ENCODE peak calls at places on chromosomes 2 and 18, in seven cellular contexts. U is neural progenitor cell, B is left ventricle myocardium inferior, K is brain microvascular endothelial cell, X is A549, H is HepG2, J is fibroblast of pulmonary artery. W is an unnamed sample.

GRCh38 chr2:36477744-36478143 is 120.2 kb downstream of the FEZ2 start:
- DNase-seq in U (no peak), J (no peak), B (no peak), H (no peak), K (no peak), X (no peak), W (no peak)

GRCh38 chr2:48430528-48430927 is 99.4 kb upstream of the STON1 start:
- DNase-seq in H (no peak), X (no peak), K (no peak), U (no peak), J (no peak), B (no peak), W (no peak)

GRCh38 chr2:195633573-195633870 is 23.5 kb upstream of the SLC39A10 start:
- DNase-seq in X (no peak), J (no peak), U (no peak), H (no peak), B (no peak), K (no peak), W (no peak)

GRCh38 chr2:96861074-96861473 is 3.3 kb upstream of the ANKRD39 start:
- DNase-seq in K (no peak), H (no peak), X (no peak), J (no peak), B (no peak), U (no peak), W (no peak)

GRCh38 chr2:11923935-11924334 is 177.5 kb downstream of the LPIN1 start:
- DNase-seq in X (no peak), J (no peak), B (no peak), K (no peak), U (no peak), H (no peak), W (no peak)

GRCh38 chr2:86274265-86274917 is 63.0 kb downstream of the REEP1 start:
- DNase-seq in J (peak), B (no peak), U (no peak), H (no peak), X (peak), K (peak), W (peak)

GRCh38 chr2:164178835-164179470 is 442.3 kb downstream of the GRB14 start:
- DNase-seq in X (no peak), B (no peak), H (no peak), J (no peak), K (peak), U (no peak), W (no peak)

GRCh38 chr2:231701456-231702373 is 6.6 kb upstream of the PTMA start:
- DNase-seq in X (no peak), U (peak), H (peak), B (no peak), J (peak), K (no peak), W (no peak)

GRCh38 chr18:46343940-46344372 is 239.8 kb downstream of the HAUS1 start:
- DNase-seq in B (peak), X (no peak), U (no peak), H (no peak), J (no peak), K (no peak), W (no peak)

GRCh38 chr2:19648583-19648982 is 253.2 kb downstream of the TTC32 start:
- DNase-seq in B (peak), U (no peak), H (no peak), K (peak), X (peak), J (peak), W (peak)

GRCh38 chr18:52636536-52636935 is 296.5 kb downstream of the DCC start:
- DNase-seq in J (no peak), H (peak), K (no peak), U (no peak), X (no peak), B (no peak), W (no peak)

GRCh38 chr2:169775765-169776482 is 22.7 kb upstream of the SSB start:
- DNase-seq in B (no peak), J (no peak), X (no peak), K (peak), U (no peak), H (no peak), W (peak)

GRCh38 chr18:34773961-34774754 is 64.1 kb downstream of the DTNA start:
- DNase-seq in B (peak), K (peak), J (peak), X (no peak), H (no peak), U (no peak), W (peak)

GRCh38 chr2:183037660-183038340 is 457 bp downstream of the NCKAP1 start:
- DNase-seq in U (peak), B (peak), K (peak), J (no peak), H (peak), X (no peak), W (no peak)

GRCh38 chr2:20454036-20454981 is 7.4 kb downstream of the RHOB start:
- DNase-seq in H (no peak), J (no peak), U (no peak), K (no peak), B (no peak), X (no peak), W (no peak)

GRCh38 chr18:55337908-55338521 is 250.0 kb downstream of the TCF4 start:
- DNase-seq in U (no peak), H (no peak), J (no peak), K (no peak), B (peak), X (no peak), W (no peak)

GRCh38 chr2:152925540-152926448 is 207.4 kb downstream of the ARL6IP6 start:
- DNase-seq in B (no peak), U (peak), J (peak), K (no peak), H (peak), X (peak), W (no peak)
- TF ChIP-seq CTCF in B (peak), U (peak), J (peak), K (peak), H (peak), X (peak), W (peak)

DNA sequence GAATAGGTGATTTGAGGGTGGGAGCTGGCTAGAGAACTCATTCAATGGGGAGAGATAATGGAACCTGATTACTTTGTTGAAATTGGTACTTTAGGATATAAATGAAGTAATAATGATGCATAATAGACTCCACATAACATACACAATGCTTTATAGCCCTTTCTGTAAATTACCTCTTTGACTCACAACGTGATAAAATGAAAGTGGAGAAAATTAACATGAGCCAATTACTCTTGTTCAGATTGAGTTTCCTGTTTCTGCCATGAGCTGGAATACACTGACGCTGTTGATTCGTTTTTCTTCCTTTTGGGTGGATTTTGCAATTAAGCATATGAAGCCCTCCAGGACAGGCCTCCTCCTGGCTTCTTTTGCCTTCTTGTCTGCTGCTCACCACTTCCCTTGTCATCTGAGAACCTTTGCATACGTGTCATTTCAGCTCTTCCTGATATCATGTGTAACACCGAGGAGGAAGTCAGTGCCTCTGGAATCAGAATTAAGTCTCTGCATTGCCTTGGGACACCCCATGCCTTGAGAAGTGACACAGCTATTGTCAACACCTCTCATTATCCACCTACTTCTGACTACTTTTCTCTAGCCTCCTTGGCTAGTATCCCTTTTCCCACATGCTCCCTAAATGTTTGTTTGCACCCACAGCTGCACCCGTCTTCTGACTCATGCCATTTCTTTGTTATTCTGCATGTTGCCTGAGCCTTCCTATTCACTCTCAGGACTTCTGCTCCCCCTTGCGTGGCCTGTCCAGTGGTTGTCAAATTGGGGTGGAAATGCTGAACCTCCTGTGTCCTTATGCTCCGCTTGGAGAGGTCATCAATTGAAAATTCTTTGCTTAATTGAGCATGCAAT is 134.1 kb downstream of the FMNL2 start:
- DNase-seq in X (no peak), B (no peak), J (peak), U (no peak), H (no peak), K (peak), W (no peak)
- H3K4me3 ChIP-seq in X (no peak), B (peak), J (peak), U (no peak), H (no peak), K (no peak), W (no peak)

DNA sequence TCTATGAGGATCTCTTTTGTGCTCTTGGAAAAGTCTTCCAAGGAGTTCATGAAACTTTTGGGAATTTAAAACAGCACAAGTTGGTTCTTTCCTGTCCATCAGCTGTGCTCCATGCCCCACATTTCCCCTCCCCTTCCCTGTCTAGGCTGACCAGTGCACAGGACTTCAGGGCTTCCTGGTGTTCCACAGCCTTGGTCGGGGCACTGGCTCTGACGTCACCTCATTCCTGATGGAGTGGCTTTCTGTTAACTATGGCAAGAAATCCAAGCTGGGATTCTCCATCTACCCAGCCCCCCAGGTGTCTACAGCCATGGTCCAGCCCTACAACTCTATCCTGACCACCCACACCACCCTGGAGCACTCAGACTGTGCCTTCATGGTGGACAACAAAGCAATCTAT is 8.1 kb upstream of the DNAJB2 start:
- DNase-seq in J (no peak), B (no peak), K (no peak), H (no peak), U (no peak), X (no peak), W (no peak)
- TF ChIP-seq CTCF in J (no peak), B (no peak), K (no peak), H (no peak), U (no peak), X (no peak), W (no peak)

DNA sequence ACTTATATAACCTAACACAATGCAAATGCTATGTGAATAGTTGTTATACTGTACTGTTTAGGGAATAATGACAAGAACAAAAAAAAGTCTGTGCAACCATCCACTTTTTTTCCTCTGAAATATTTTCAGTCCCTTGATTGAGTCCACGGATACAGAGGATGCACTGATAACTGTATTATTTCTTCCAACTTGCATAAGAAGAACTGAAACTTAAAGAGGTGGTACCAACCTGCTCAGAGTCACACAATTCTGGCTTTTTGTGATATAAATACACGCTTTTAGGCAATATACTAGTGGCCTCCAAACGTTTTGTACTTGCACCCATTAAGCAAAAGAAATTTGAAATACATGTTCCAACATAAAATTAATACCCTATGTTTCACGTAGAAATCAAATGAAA is 1.3 kb downstream of the SMC6 start:
- DNase-seq in J (no peak), B (no peak), X (no peak), K (no peak), H (no peak), U (no peak), W (no peak)
- H3K4me3 ChIP-seq in J (peak), B (peak), X (peak), K (peak), H (peak), U (peak), W (peak)

GRCh38 chr2:188601391-188601790 is 309.7 kb downstream of the GULP1 start:
- DNase-seq in J (no peak), K (no peak), X (no peak), B (no peak), H (no peak), U (peak), W (no peak)

GRCh38 chr2:188599140-188599539 is 307.5 kb downstream of the GULP1 start:
- DNase-seq in X (no peak), K (no peak), J (no peak), U (no peak), H (no peak), B (no peak), W (no peak)

GRCh38 chr2:188596054-188596453 is 304.4 kb downstream of the GULP1 start:
- DNase-seq in U (no peak), J (peak), B (no peak), H (no peak), X (no peak), K (no peak), W (peak)

GRCh38 chr2:188600536-188601210 is 309.0 kb downstream of the GULP1 start:
- DNase-seq in K (peak), U (no peak), B (no peak), J (no peak), H (no peak), X (no peak), W (peak)

DNA sequence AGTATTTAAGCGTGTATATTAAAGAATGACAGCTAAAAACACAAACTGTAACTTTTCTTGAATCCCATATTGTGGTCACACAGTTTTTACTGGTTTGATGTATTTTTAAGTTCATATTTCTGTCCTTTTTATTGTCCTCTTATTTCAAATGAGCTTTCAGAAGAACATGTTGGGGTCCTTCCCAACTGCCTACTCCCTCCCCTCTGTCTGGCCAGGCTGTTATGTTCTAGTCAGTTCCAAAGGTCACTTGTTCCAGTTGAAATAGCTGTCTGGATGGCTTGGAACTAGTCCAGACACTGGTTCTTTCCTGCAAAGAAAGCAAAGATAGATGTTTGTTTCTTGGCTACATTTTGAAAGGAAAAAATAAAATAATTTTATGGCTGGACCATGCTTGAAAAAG is 306.9 kb downstream of the GULP1 start:
- DNase-seq in U (no peak), X (no peak), B (no peak), K (no peak), H (peak), J (peak), W (no peak)
- TF ChIP-seq CTCF in U (no peak), X (no peak), B (no peak), K (no peak), H (no peak), J (no peak), W (no peak)